ENCODE peak calls at places on chromosome 1, in seven cellular contexts. M is lung; X is mammary epithelial cell; O is choroid plexus epithelial cell; T is B cell; R is foreskin fibroblast; F is CD4-positive, alpha-beta T cell. E is an unnamed sample.

GRCh38 chr1:44826375-44827196 is 16.5 kb downstream of the PTCH2 start:
- DNase-seq in M (no peak), X (no peak), O (peak), T (no peak), R (no peak), F (no peak), E (no peak)

GRCh38 chr1:108590947-108591346 is 31.0 kb downstream of the EEIG2 start:
- DNase-seq in M (no peak), X (peak), O (peak), T (no peak), R (peak), F (no peak), E (no peak)

GRCh38 chr1:227747948-227748495 is 12.8 kb downstream of the SNAP47 start:
- DNase-seq in M (no peak), X (no peak), O (no peak), T (no peak), R (no peak), F (no peak), E (no peak)

GRCh38 chr1:1370771-1371300 is 4.2 kb downstream of the AURKAIP1 start:
- DNase-seq in M (no peak), X (no peak), O (no peak), T (no peak), R (no peak), F (no peak), E (no peak)

GRCh38 chr1:111219466-111220286 is 7.8 kb upstream of the CHI3L2 start:
- DNase-seq in M (no peak), X (no peak), O (no peak), T (peak), R (no peak), F (no peak), E (no peak)

GRCh38 chr1:224543453-224543852 is 72.7 kb upstream of the CNIH3 start:
- DNase-seq in M (no peak), X (no peak), O (no peak), T (no peak), R (peak), F (no peak), E (no peak)

GRCh38 chr1:226082959-226083302 is 20.4 kb downstream of the H3-3A start:
- DNase-seq in M (peak), X (peak), O (peak), T (no peak), R (peak), F (no peak), E (no peak)

GRCh38 chr1:28110555-28110954 is 22.1 kb upstream of the EYA3 start:
- DNase-seq in M (no peak), X (peak), O (no peak), T (no peak), R (no peak), F (no peak), E (no peak)

GRCh38 chr1:210252621-210253041 is 20.0 kb downstream of the SERTAD4 start:
- DNase-seq in M (peak), X (no peak), O (no peak), T (peak), R (no peak), F (no peak), E (no peak)

GRCh38 chr1:247415423-247416361 is at the start of gene NLRP3:
- DNase-seq in M (peak), X (peak), O (no peak), T (peak), R (peak), F (peak), E (no peak)

GRCh38 chr1:233946724-233947123 is 42.2 kb downstream of the SLC35F3 start:
- DNase-seq in M (no peak), X (no peak), O (no peak), T (no peak), R (no peak), F (no peak), E (no peak)

GRCh38 chr1:57340361-57341192 is 83.3 kb downstream of the DAB1 start:
- DNase-seq in M (peak), X (no peak), O (no peak), T (no peak), R (no peak), F (no peak), E (no peak)

GRCh38 chr1:116485071-116485735 is 85.6 kb downstream of the CD58 start:
- DNase-seq in M (peak), X (peak), O (peak), T (peak), R (peak), F (peak), E (peak)

GRCh38 chr1:213934642-213935041 is 53.1 kb upstream of the PROX1 start:
- DNase-seq in M (peak), X (peak), O (peak), T (no peak), R (no peak), F (no peak), E (no peak)

GRCh38 chr1:45065083-45065482 is 53.0 kb downstream of the UROD start:
- DNase-seq in M (no peak), X (no peak), O (no peak), T (no peak), R (no peak), F (no peak), E (no peak)

GRCh38 chr1:30681782-30682181 is 41.6 kb downstream of the MATN1 start:
- DNase-seq in M (no peak), X (no peak), O (no peak), T (no peak), R (no peak), F (no peak), E (no peak)

GRCh38 chr1:30684259-30684658 is 39.1 kb downstream of the MATN1 start:
- DNase-seq in M (no peak), X (no peak), O (no peak), T (no peak), R (no peak), F (no peak), E (no peak)

GRCh38 chr1:30682396-30683275 is 40.7 kb downstream of the MATN1 start:
- DNase-seq in M (no peak), X (no peak), O (no peak), T (no peak), R (no peak), F (no peak), E (no peak)

GRCh38 chr1:30684881-30685795 is 38.2 kb downstream of the MATN1 start:
- DNase-seq in M (peak), X (no peak), O (no peak), T (no peak), R (no peak), F (no peak), E (peak)

DNA sequence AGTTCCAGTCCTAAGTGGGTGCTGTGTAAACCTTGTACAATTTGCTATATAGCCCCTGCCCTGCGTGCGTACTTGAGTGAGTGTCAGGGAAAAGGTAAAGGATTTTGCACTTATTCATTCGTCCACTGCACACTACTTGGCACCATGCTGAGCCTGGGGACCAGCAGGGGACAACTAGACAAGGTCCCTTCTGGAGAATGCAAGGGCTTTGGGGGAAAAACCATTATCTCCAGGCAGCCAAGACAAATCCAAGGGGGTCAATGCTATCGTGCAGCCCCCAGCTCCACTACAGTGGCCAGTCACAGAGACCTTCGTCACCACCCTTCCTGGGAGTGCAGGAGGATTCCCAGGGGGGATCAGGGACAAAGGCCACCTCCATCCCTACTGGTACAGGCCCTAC is 39.7 kb downstream of the MATN1 start:
- DNase-seq in M (no peak), X (no peak), O (no peak), T (no peak), R (no peak), F (no peak), E (no peak)
- TF ChIP-seq CTCF in M (no peak), X (no peak), O (no peak), T (no peak), R (no peak), F (no peak), E (no peak)

GRCh38 chr1:202572867-202573266 is 137.4 kb downstream of the SYT2 start:
- DNase-seq in M (no peak), X (no peak), O (no peak), T (no peak), R (no peak), F (no peak), E (no peak)

GRCh38 chr1:202567747-202568146 is 142.5 kb downstream of the SYT2 start:
- DNase-seq in M (no peak), X (no peak), O (peak), T (no peak), R (no peak), F (no peak), E (no peak)

GRCh38 chr1:202569393-202570322 is 140.6 kb downstream of the SYT2 start:
- DNase-seq in M (no peak), X (peak), O (no peak), T (no peak), R (no peak), F (no peak), E (no peak)

GRCh38 chr1:202568466-202569196 is 141.6 kb downstream of the SYT2 start:
- DNase-seq in M (no peak), X (no peak), O (peak), T (no peak), R (no peak), F (no peak), E (no peak)

DNA sequence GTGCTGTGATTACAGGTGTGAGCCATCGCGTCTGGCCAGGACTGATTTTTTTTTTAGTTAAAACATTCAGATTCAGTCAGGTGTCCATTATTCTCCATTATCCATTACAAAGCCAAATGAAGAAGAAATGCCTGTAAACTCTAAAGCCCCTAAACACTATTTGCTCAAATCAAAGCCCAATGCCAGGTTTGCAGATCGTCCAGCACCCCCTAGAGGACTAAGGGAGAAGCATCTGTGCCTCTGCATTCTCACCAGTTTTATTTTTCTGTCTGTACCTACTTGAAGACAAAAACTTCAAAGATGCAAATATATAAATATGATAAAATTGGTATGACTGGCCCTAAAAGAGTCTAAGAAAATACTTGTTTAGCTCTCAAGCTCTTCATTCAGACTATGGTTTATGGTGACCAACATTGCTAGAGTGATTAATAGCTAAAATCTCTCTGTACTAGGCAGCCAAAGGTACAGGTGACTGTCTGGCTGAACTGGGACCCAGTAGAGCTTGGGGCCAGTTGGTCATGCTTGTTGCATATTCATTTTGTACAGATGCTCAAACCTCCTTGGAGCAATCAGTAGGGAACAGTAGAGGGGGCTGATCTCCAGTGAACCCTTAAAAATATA is 138.4 kb downstream of the SYT2 start:
- DNase-seq in M (no peak), X (no peak), O (peak), T (peak), R (no peak), F (no peak), E (no peak)
- TF ChIP-seq CTCF in M (peak), X (peak), O (peak), T (peak), R (peak), F (peak), E (peak)

DNA sequence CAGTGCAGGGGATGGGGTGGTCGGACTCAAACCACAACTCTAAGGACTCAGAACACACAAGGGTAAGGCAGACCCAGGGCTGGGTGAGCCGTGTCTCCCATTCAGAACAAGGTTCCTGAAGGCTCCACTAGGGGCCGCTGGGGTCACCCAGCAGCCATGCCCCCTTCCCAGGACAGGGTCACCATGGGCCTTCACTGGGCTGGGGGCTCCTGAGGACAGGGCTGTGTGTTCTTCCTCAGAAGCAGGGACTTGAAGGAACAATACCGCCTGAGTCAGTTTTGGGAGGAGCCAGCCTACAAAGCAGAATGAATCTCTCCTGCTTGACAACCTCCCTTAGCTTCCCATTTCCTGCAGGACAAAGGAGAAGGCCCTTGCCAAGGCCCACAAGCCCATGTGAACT is 15.4 kb downstream of the RIMS3 start:
- DNase-seq in M (no peak), X (no peak), O (no peak), T (no peak), R (no peak), F (no peak), E (no peak)
- TF ChIP-seq CTCF in M (no peak), X (no peak), O (peak), T (peak), R (peak), F (peak), E (no peak)

DNA sequence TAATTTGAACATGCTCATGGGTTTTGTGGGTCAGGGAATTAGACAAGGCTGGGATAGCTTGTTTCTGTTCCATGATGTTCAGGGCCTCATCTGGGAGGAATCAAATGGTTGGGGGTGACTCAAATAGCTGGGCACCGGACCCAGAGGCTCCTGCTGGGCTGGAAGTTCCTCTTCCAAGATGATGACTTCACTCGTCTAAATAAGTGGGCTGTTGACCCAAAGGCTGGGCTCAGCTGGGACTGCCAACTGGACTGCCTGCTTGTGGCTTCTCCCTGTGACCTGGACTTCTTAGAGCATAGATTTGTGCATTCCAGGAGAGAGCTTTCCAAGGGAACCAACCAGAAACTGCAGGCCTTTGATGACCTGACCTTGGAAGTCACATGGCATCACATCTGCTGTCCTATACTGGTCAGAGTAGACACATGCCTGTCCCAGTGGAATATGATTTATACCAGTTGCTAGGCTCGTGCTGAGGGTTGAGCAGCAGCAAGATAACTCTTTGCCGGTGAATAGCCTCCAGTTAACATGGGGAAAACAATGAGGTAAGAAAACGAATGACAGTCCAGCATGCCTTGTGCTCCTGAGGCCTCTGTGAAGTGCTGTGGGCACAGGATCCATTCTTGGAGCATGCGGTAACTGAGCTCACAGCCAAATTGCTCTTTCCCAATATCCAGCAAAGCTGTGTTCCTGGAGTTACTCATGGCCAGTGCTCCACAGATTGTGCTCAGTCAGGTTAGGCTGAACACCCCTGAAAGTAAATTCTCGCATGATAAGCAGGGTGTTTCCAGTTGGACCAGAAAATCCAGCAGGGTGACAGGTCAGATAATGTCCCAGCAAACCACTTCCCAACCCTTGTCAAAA is 272.9 kb upstream of the TMEM51 start:
- DNase-seq in M (no peak), X (peak), O (peak), T (no peak), R (peak), F (no peak), E (no peak)
- TF ChIP-seq CTCF in M (no peak), X (no peak), O (no peak), T (no peak), R (no peak), F (no peak), E (no peak)